ENCODE peak calls at places on chromosomes 2 and 18, in ten cellular contexts. One of them, this sample, is unnamed.

GRCh38 chr2:239179851-239180371 is 220.9 kb downstream of the HDAC4 start:
- DNase-seq in endodermal cell: peak; percentile 31
- DNase-seq in neural progenitor cell: no peak
- DNase-seq in cardiac muscle cell: no peak
- DNase-seq in MM.1S: no peak
- DNase-seq in heart right ventricle: no peak
- DNase-seq in fibroblast of lung: no peak
- DNase-seq in ovary: no peak
- DNase-seq in CD8-positive, alpha-beta T cell: no peak
- DNase-seq in left lung: no peak
- DNase-seq in this sample: no peak

GRCh38 chr2:229376866-229377265 is 105.8 kb upstream of the PID1 start:
- DNase-seq in endodermal cell: no peak
- DNase-seq in neural progenitor cell: no peak
- DNase-seq in cardiac muscle cell: no peak
- DNase-seq in MM.1S: no peak
- DNase-seq in heart right ventricle: no peak
- DNase-seq in fibroblast of lung: peak; percentile 53
- DNase-seq in ovary: no peak
- DNase-seq in CD8-positive, alpha-beta T cell: no peak
- DNase-seq in left lung: no peak
- DNase-seq in this sample: no peak

GRCh38 chr2:172437419-172438063 is 10.2 kb downstream of the ITGA6 start:
- DNase-seq in endodermal cell: no peak
- DNase-seq in neural progenitor cell: no peak
- DNase-seq in cardiac muscle cell: no peak
- DNase-seq in MM.1S: peak; percentile 40
- DNase-seq in heart right ventricle: no peak
- DNase-seq in fibroblast of lung: no peak
- DNase-seq in ovary: no peak
- DNase-seq in CD8-positive, alpha-beta T cell: no peak
- DNase-seq in left lung: no peak
- DNase-seq in this sample: no peak

GRCh38 chr18:7830468-7830867 is 263.4 kb downstream of the PTPRM start:
- DNase-seq in endodermal cell: no peak
- DNase-seq in neural progenitor cell: no peak
- DNase-seq in cardiac muscle cell: no peak
- DNase-seq in MM.1S: peak; percentile 7
- DNase-seq in heart right ventricle: no peak
- DNase-seq in fibroblast of lung: no peak
- DNase-seq in ovary: no peak
- DNase-seq in CD8-positive, alpha-beta T cell: no peak
- DNase-seq in left lung: no peak
- DNase-seq in this sample: no peak

GRCh38 chr2:28997847-28998735 is 17.0 kb downstream of the TOGARAM2 start:
- DNase-seq in endodermal cell: no peak
- DNase-seq in neural progenitor cell: no peak
- DNase-seq in cardiac muscle cell: no peak
- DNase-seq in MM.1S: no peak
- DNase-seq in heart right ventricle: no peak
- DNase-seq in fibroblast of lung: no peak
- DNase-seq in ovary: no peak
- DNase-seq in CD8-positive, alpha-beta T cell: no peak
- DNase-seq in left lung: no peak
- DNase-seq in this sample: no peak

GRCh38 chr18:22977847-22978701 is 44.9 kb downstream of the RBBP8 start:
- DNase-seq in endodermal cell: no peak
- DNase-seq in neural progenitor cell: no peak
- DNase-seq in cardiac muscle cell: peak; percentile 81
- DNase-seq in MM.1S: no peak
- DNase-seq in heart right ventricle: no peak
- DNase-seq in fibroblast of lung: peak; percentile 94
- DNase-seq in ovary: no peak
- DNase-seq in CD8-positive, alpha-beta T cell: no peak
- DNase-seq in left lung: no peak
- DNase-seq in this sample: peak; percentile 75

GRCh38 chr2:230416061-230416721 is at the start of gene SP100:
- DNase-seq in endodermal cell: no peak
- DNase-seq in neural progenitor cell: no peak
- DNase-seq in cardiac muscle cell: peak; percentile 84
- DNase-seq in MM.1S: peak; percentile 76
- DNase-seq in heart right ventricle: peak; percentile 87
- DNase-seq in fibroblast of lung: peak; percentile 82
- DNase-seq in ovary: peak; percentile 77
- DNase-seq in CD8-positive, alpha-beta T cell: peak; percentile 40
- DNase-seq in left lung: peak; percentile 93
- DNase-seq in this sample: peak; percentile 77

GRCh38 chr18:43578636-43579203 is 301.4 kb upstream of the SYT4 start:
- DNase-seq in endodermal cell: no peak
- DNase-seq in neural progenitor cell: no peak
- DNase-seq in cardiac muscle cell: peak; percentile 9
- DNase-seq in MM.1S: no peak
- DNase-seq in heart right ventricle: no peak
- DNase-seq in fibroblast of lung: peak; percentile 23
- DNase-seq in ovary: no peak
- DNase-seq in CD8-positive, alpha-beta T cell: no peak
- DNase-seq in left lung: no peak
- DNase-seq in this sample: peak; percentile 34

GRCh38 chr2:109466674-109467575 is 146.8 kb downstream of the SEPTIN10 start:
- DNase-seq in endodermal cell: peak; percentile 31
- DNase-seq in neural progenitor cell: no peak
- DNase-seq in cardiac muscle cell: no peak
- DNase-seq in MM.1S: no peak
- DNase-seq in heart right ventricle: no peak
- DNase-seq in fibroblast of lung: peak; percentile 79
- DNase-seq in ovary: no peak
- DNase-seq in CD8-positive, alpha-beta T cell: no peak
- DNase-seq in left lung: no peak
- DNase-seq in this sample: peak; percentile 71

GRCh38 chr18:13305326-13305725 is 86.8 kb downstream of the LDLRAD4 start:
- DNase-seq in endodermal cell: peak; percentile 4
- DNase-seq in neural progenitor cell: no peak
- DNase-seq in cardiac muscle cell: no peak
- DNase-seq in MM.1S: no peak
- DNase-seq in heart right ventricle: no peak
- DNase-seq in fibroblast of lung: no peak
- DNase-seq in ovary: no peak
- DNase-seq in CD8-positive, alpha-beta T cell: no peak
- DNase-seq in left lung: no peak
- DNase-seq in this sample: no peak

GRCh38 chr2:88658318-88658717 is 31.1 kb upstream of the EIF2AK3 start:
- DNase-seq in endodermal cell: no peak
- DNase-seq in neural progenitor cell: no peak
- DNase-seq in cardiac muscle cell: peak; percentile 65
- DNase-seq in MM.1S: no peak
- DNase-seq in heart right ventricle: no peak
- DNase-seq in fibroblast of lung: peak; percentile 71
- DNase-seq in ovary: no peak
- DNase-seq in CD8-positive, alpha-beta T cell: no peak
- DNase-seq in left lung: no peak
- DNase-seq in this sample: peak; percentile 57

GRCh38 chr2:17375262-17375661 is 143.0 kb downstream of the RAD51AP2 start:
- DNase-seq in endodermal cell: no peak
- DNase-seq in neural progenitor cell: no peak
- DNase-seq in cardiac muscle cell: no peak
- DNase-seq in MM.1S: peak; percentile 95
- DNase-seq in heart right ventricle: no peak
- DNase-seq in fibroblast of lung: peak; percentile 44
- DNase-seq in ovary: no peak
- DNase-seq in CD8-positive, alpha-beta T cell: no peak
- DNase-seq in left lung: peak; percentile 21
- DNase-seq in this sample: no peak

GRCh38 chr18:58314284-58314683 is 270.3 kb downstream of the NEDD4L start:
- DNase-seq in endodermal cell: no peak
- DNase-seq in neural progenitor cell: no peak
- DNase-seq in cardiac muscle cell: peak; percentile 92
- DNase-seq in MM.1S: no peak
- DNase-seq in heart right ventricle: peak; percentile 46
- DNase-seq in fibroblast of lung: peak; percentile 96
- DNase-seq in ovary: no peak
- DNase-seq in CD8-positive, alpha-beta T cell: no peak
- DNase-seq in left lung: no peak
- DNase-seq in this sample: peak; percentile 95
- H3K27ac ChIP-seq in endodermal cell: no peak overlapping the region
- H3K27ac ChIP-seq in neural progenitor cell: no peak overlapping the region
- H3K27ac ChIP-seq in cardiac muscle cell: no peak overlapping the region
- H3K27ac ChIP-seq in MM.1S: no peak overlapping the region
- H3K27ac ChIP-seq in heart right ventricle: peak overlapping the region; percentile 77
- H3K27ac ChIP-seq in fibroblast of lung: no peak overlapping the region
- H3K27ac ChIP-seq in ovary: no peak overlapping the region
- H3K27ac ChIP-seq in CD8-positive, alpha-beta T cell: no peak overlapping the region
- H3K27ac ChIP-seq in left lung: peak overlapping the region; percentile 47
- H3K27ac ChIP-seq in this sample: peak overlapping the region; percentile 68

GRCh38 chr2:98191880-98192279 is 104.9 kb downstream of the VWA3B start:
- DNase-seq in endodermal cell: no peak
- DNase-seq in neural progenitor cell: no peak
- DNase-seq in cardiac muscle cell: peak; percentile 3
- DNase-seq in MM.1S: no peak
- DNase-seq in heart right ventricle: peak; percentile 13
- DNase-seq in fibroblast of lung: no peak
- DNase-seq in ovary: no peak
- DNase-seq in CD8-positive, alpha-beta T cell: no peak
- DNase-seq in left lung: no peak
- DNase-seq in this sample: no peak

GRCh38 chr2:98185801-98186200 is 98.8 kb downstream of the VWA3B start:
- DNase-seq in endodermal cell: no peak
- DNase-seq in neural progenitor cell: no peak
- DNase-seq in cardiac muscle cell: no peak
- DNase-seq in MM.1S: no peak
- DNase-seq in heart right ventricle: no peak
- DNase-seq in fibroblast of lung: no peak
- DNase-seq in ovary: no peak
- DNase-seq in CD8-positive, alpha-beta T cell: no peak
- DNase-seq in left lung: no peak
- DNase-seq in this sample: no peak

GRCh38 chr2:98187194-98187593 is 100.2 kb downstream of the VWA3B start:
- DNase-seq in endodermal cell: no peak
- DNase-seq in neural progenitor cell: no peak
- DNase-seq in cardiac muscle cell: no peak
- DNase-seq in MM.1S: no peak
- DNase-seq in heart right ventricle: no peak
- DNase-seq in fibroblast of lung: no peak
- DNase-seq in ovary: no peak
- DNase-seq in CD8-positive, alpha-beta T cell: no peak
- DNase-seq in left lung: peak; percentile 54
- DNase-seq in this sample: no peak

DNA sequence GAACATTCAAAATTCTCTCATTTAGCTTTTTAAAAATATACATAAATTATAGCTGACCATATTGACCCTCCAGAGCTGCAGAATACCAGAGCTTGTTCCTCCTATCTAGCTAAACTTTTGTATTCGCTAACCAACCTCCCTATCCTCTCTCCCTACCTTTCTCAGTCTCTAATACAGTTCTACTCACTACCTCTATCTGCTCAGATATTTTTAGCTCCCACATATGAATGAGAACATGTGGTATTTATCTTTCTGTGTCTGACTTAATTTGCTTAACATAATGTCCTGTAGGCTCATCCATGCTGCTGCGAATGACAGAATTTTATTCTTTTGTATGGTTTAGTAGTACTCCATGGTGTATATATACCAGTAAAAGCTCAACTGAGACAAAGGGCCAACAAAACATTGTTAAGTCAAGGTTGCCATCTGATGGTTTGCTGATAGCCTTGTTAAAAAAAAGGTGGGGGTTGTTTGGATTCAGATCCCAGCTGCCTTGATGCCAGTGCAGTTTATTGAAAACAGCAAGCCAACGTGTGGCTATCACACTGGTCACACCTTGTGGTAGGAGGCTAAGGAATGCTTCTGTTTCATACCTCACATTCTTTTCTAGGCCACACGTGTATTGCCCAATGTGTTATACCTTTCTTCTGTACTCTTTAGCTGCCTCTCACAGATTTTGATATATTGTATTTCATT is 101.5 kb downstream of the VWA3B start:
- DNase-seq in endodermal cell: no peak
- DNase-seq in neural progenitor cell: no peak
- DNase-seq in cardiac muscle cell: peak; percentile 3
- DNase-seq in MM.1S: no peak
- DNase-seq in heart right ventricle: no peak
- DNase-seq in fibroblast of lung: peak; percentile 11
- DNase-seq in ovary: no peak
- DNase-seq in CD8-positive, alpha-beta T cell: no peak
- DNase-seq in left lung: no peak
- DNase-seq in this sample: no peak
- TF ChIP-seq CTCF in endodermal cell: no peak
- TF ChIP-seq CTCF in neural progenitor cell: no peak
- TF ChIP-seq CTCF in cardiac muscle cell: no peak
- TF ChIP-seq CTCF in MM.1S: no peak
- TF ChIP-seq CTCF in heart right ventricle: no peak
- TF ChIP-seq CTCF in fibroblast of lung: no peak
- TF ChIP-seq CTCF in ovary: no peak
- TF ChIP-seq CTCF in CD8-positive, alpha-beta T cell: no peak
- TF ChIP-seq CTCF in left lung: no peak
- TF ChIP-seq CTCF in this sample: no peak

DNA sequence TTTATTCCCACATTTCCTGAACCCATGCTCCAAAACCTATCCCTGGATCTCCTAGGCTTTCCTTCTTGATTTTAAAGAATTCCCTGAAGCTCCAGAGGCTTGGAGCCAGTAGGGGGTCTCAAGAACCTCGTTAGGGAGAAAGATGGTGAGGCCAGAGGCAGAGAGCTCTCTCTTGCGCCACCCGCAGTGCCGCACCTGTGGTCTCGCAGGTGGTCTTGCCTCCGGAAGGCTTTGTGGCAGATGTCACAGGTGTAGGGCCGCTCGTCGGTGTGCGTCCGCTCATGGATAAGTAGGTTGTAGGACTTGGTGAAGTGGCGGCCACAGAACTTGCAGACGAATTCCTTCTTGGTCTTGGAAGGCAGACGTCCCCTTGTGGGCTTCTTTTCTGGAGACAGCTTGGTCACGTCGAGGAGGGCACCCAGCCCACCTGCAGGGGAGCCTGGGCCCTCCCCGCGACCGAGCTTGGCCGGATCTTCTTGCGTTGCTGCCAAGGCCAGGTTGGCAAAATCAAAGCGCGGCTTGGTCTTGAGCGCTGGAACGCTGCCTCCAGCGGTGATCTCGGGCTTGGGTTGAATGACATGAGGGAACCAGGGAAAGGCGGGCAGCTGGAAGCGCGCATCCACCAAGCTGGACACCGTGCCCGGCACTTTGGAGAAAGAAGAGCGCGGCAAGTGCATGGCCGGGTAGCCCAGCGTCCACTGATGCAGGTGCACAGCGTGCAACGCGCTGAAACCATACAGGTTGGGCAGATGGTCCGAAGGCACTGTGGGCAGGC is 5.3 kb downstream of the OSR1 start:
- DNase-seq in endodermal cell: peak; percentile 73
- DNase-seq in neural progenitor cell: peak; percentile 50
- DNase-seq in cardiac muscle cell: no peak
- DNase-seq in MM.1S: no peak
- DNase-seq in heart right ventricle: no peak
- DNase-seq in fibroblast of lung: no peak
- DNase-seq in ovary: no peak
- DNase-seq in CD8-positive, alpha-beta T cell: no peak
- DNase-seq in left lung: peak; percentile 65
- DNase-seq in this sample: no peak
- H3K27me3 ChIP-seq in endodermal cell: peaks cover 99% of the 10 kb centered on the region
- H3K27me3 ChIP-seq in neural progenitor cell: peaks cover 99% of the 10 kb centered on the region
- H3K27me3 ChIP-seq in cardiac muscle cell: peaks cover 77% of the 10 kb centered on the region
- H3K27me3 ChIP-seq in MM.1S: peaks cover 64% of the 10 kb centered on the region
- H3K27me3 ChIP-seq in heart right ventricle: no peaks in the 10 kb centered on the region
- H3K27me3 ChIP-seq in fibroblast of lung: no peaks in the 10 kb centered on the region
- H3K27me3 ChIP-seq in ovary: no peaks in the 10 kb centered on the region
- H3K27me3 ChIP-seq in CD8-positive, alpha-beta T cell: peaks cover 84% of the 10 kb centered on the region
- H3K27me3 ChIP-seq in left lung: peaks cover 60% of the 10 kb centered on the region
- H3K27me3 ChIP-seq in this sample: no peaks in the 10 kb centered on the region

GRCh38 chr2:26495705-26496271 is 17.9 kb upstream of the OTOF start:
- DNase-seq in endodermal cell: peak; percentile 73
- DNase-seq in neural progenitor cell: peak; percentile 89
- DNase-seq in cardiac muscle cell: no peak
- DNase-seq in MM.1S: no peak
- DNase-seq in heart right ventricle: no peak
- DNase-seq in fibroblast of lung: peak; percentile 40
- DNase-seq in ovary: no peak
- DNase-seq in CD8-positive, alpha-beta T cell: no peak
- DNase-seq in left lung: no peak
- DNase-seq in this sample: no peak
- H3K27ac ChIP-seq in endodermal cell: peak overlapping the region; percentile 75
- H3K27ac ChIP-seq in neural progenitor cell: no peak overlapping the region
- H3K27ac ChIP-seq in cardiac muscle cell: no peak overlapping the region
- H3K27ac ChIP-seq in MM.1S: no peak overlapping the region
- H3K27ac ChIP-seq in heart right ventricle: no peak overlapping the region
- H3K27ac ChIP-seq in fibroblast of lung: no peak overlapping the region
- H3K27ac ChIP-seq in ovary: no peak overlapping the region
- H3K27ac ChIP-seq in CD8-positive, alpha-beta T cell: no peak overlapping the region
- H3K27ac ChIP-seq in left lung: no peak overlapping the region
- H3K27ac ChIP-seq in this sample: no peak overlapping the region